ENCODE peak calls at places on chromosomes 13 and 19, in four cellular contexts. L is Calu3, M is esophagus squamous epithelium, K is HT-29. P is an unnamed sample.

GRCh38 chr13:39888865-39889810 is 233.7 kb downstream of the COG6 start:
- DNase-seq in L (peak), K (no peak), M (no peak), P (peak)

GRCh38 chr19:45296365-45296764 is 26.3 kb downstream of the CKM start:
- DNase-seq in L (no peak), M (no peak), K (no peak), P (no peak)

GRCh38 chr19:543912-544608 is at the start of gene GZMM:
- DNase-seq in K (no peak), M (no peak), L (no peak), P (no peak)

GRCh38 chr19:38287604-38288003 is 16.4 kb upstream of the C19orf33 start:
- DNase-seq in K (no peak), M (no peak), L (no peak), P (no peak)

GRCh38 chr13:75495938-75496337 is 14.0 kb upstream of the TBC1D4 start:
- DNase-seq in M (no peak), K (no peak), L (no peak), P (no peak)

GRCh38 chr13:42906257-42906656 is 85.8 kb downstream of the EPSTI1 start:
- DNase-seq in M (no peak), L (no peak), K (no peak), P (no peak)

GRCh38 chr13:92592757-92593156 is 633.9 kb upstream of the GPC6 start:
- DNase-seq in L (no peak), K (no peak), M (no peak), P (no peak)

GRCh38 chr19:44800461-44800860 is 8.4 kb upstream of the BCAM start:
- DNase-seq in M (no peak), K (peak), L (peak), P (peak)

GRCh38 chr19:42048992-42049391 is 21.0 kb downstream of the GRIK5 start:
- DNase-seq in M (no peak), L (peak), K (peak), P (peak)

GRCh38 chr19:34269968-34270621 is 15.7 kb downstream of the GARRE1 start:
- DNase-seq in K (peak), M (no peak), L (peak), P (peak)

GRCh38 chr13:48539550-48539949 is 6.7 kb upstream of the RCBTB2 start:
- DNase-seq in L (no peak), K (no peak), M (no peak), P (no peak)

GRCh38 chr19:34475026-34475974 is 6.3 kb upstream of the WTIP start:
- DNase-seq in M (no peak), L (no peak), K (no peak), P (peak)

GRCh38 chr19:12969292-12969988 is at the start of gene DAND5:
- DNase-seq in M (no peak), K (no peak), L (no peak), P (no peak)

GRCh38 chr13:78875792-78876580 is 217.0 kb upstream of the OBI1 start:
- DNase-seq in L (peak), M (no peak), K (peak), P (peak)

GRCh38 chr19:16588089-16588823 is 16.0 kb upstream of the SLC35E1 start:
- DNase-seq in K (no peak), M (no peak), L (no peak), P (no peak)

GRCh38 chr19:8536282-8536681 is 22.3 kb upstream of the ZNF414 start:
- DNase-seq in M (no peak), K (no peak), L (no peak), P (no peak)

GRCh38 chr13:75739244-75739868 is 103.2 kb downstream of the LMO7 start:
- DNase-seq in L (no peak), M (no peak), K (no peak), P (no peak)

GRCh38 chr19:50003810-50004419 is 21.3 kb downstream of the VRK3 start:
- DNase-seq in M (no peak), L (peak), K (peak), P (peak)

GRCh38 chr19:18776288-18776594 is 14.9 kb downstream of the COMP start:
- DNase-seq in L (no peak), K (no peak), M (no peak), P (peak)

GRCh38 chr13:56198350-56198749 is 942.4 kb upstream of the PRR20A start:
- DNase-seq in K (no peak), M (no peak), L (no peak), P (no peak)

GRCh38 chr19:32581704-32582164 is 744 bp downstream of the PDCD5 start:
- DNase-seq in L (peak), K (peak), M (no peak), P (peak)

GRCh38 chr13:102678339-102679122 is 16.3 kb downstream of the METTL21C start:
- DNase-seq in M (no peak), L (no peak), K (no peak), P (no peak)

P was measured in PC-3.